ENCODE peak calls at places on chromosomes 11 and 22, in four cellular contexts. V, N, Q and Y are unnamed samples.

GRCh38 chr11:119340335-119341221 is at the start of gene C1QTNF5:
- DNase-seq in Q (peak; percentile 58), N (no peak), V (peak; percentile 96), Y (no peak)

GRCh38 chr11:1946812-1947480 is at the start of gene MRPL23:
- DNase-seq in Q (no peak), V (no peak), N (peak; percentile 52), Y (no peak)

GRCh38 chr11:76162336-76163288 is 43.7 kb downstream of the WNT11 start:
- DNase-seq in Q (no peak), N (no peak), V (peak; percentile 36), Y (no peak)

GRCh38 chr22:43490311-43490710 is 78.5 kb downstream of the MPPED1 start:
- DNase-seq in N (no peak), V (no peak), Q (no peak), Y (no peak)

GRCh38 chr22:46843691-46844297 is 81.3 kb downstream of the TBC1D22A start:
- DNase-seq in Q (no peak), V (peak; percentile 43), N (no peak), Y (no peak)

GRCh38 chr11:120424970-120425332 is 86.6 kb upstream of the GRIK4 start:
- DNase-seq in N (no peak), V (no peak), Q (no peak), Y (no peak)

GRCh38 chr11:115848614-115849013 is 344.4 kb upstream of the CADM1 start:
- DNase-seq in Q (no peak), V (no peak), N (no peak), Y (no peak)

GRCh38 chr11:94400075-94400838 is 962 bp downstream of the GPR83 start:
- DNase-seq in Q (no peak), V (no peak), N (no peak), Y (no peak)

GRCh38 chr11:64789331-64790204 is 11.2 kb upstream of the SF1 start:
- DNase-seq in Q (no peak), N (no peak), V (peak; percentile 46), Y (no peak)

GRCh38 chr22:21865041-21865440 is 2.4 kb downstream of the MAPK1 start:
- DNase-seq in Q (peak; percentile 77), V (no peak), N (peak; percentile 17), Y (no peak)

GRCh38 chr11:14369598-14369997 is 10.6 kb upstream of the RRAS2 start:
- DNase-seq in Q (no peak), V (no peak), N (no peak), Y (no peak)

GRCh38 chr11:1888811-1889526 is 2.7 kb downstream of the PRR33 start:
- DNase-seq in Q (no peak), V (peak; percentile 86), N (peak; percentile 81), Y (no peak)